ENCODE peak calls at places on chromosomes 1 and 21, in eight cellular contexts. Q, B, F, E, Z, Y, I and V are unnamed samples.

GRCh38 chr1:31244326-31244725 is 4.6 kb upstream of the NKAIN1 start:
- DNase-seq in I (no peak), Y (no peak), B (no peak), F (no peak), Z (no peak), Q (no peak), E (no peak), V (no peak)

GRCh38 chr1:90509225-90510048 is 207.7 kb downstream of the BARHL2 start:
- DNase-seq in E (no peak), B (no peak), F (no peak), Q (no peak), Z (no peak), I (no peak), Y (no peak), V (no peak)

GRCh38 chr1:43867946-43868740 is 65.5 kb upstream of the ARTN start:
- DNase-seq in I (peak), Q (no peak), Z (no peak), E (no peak), F (no peak), B (no peak), Y (no peak), V (no peak)

GRCh38 chr1:3623441-3624150 is 1.2 kb upstream of the TPRG1L start:
- DNase-seq in Z (no peak), Q (no peak), B (no peak), I (no peak), E (no peak), F (no peak), Y (no peak), V (peak)

GRCh38 chr1:203426349-203426748 is 49.3 kb upstream of the PRELP start:
- DNase-seq in Z (no peak), F (no peak), Y (no peak), B (no peak), E (no peak), I (no peak), Q (no peak), V (no peak)

GRCh38 chr1:192270398-192270797 is 46.4 kb upstream of the RGS21 start:
- DNase-seq in Q (no peak), F (no peak), Z (no peak), Y (no peak), E (no peak), B (no peak), I (peak), V (no peak)

GRCh38 chr1:161739865-161740566 is 9.6 kb upstream of the DUSP12 start:
- DNase-seq in Y (no peak), Z (no peak), F (no peak), B (no peak), I (no peak), E (peak), Q (peak), V (no peak)

GRCh38 chr1:246182149-246182851 is 324.8 kb downstream of the SMYD3 start:
- DNase-seq in I (no peak), E (no peak), Z (no peak), Y (no peak), B (no peak), F (no peak), Q (no peak), V (no peak)

GRCh38 chr1:71834570-71835441 is 447.5 kb downstream of the NEGR1 start:
- DNase-seq in Q (no peak), B (peak), F (no peak), E (no peak), Y (no peak), I (no peak), Z (no peak), V (no peak)

GRCh38 chr1:198212675-198213074 is 55.9 kb downstream of the NEK7 start:
- DNase-seq in Q (no peak), B (no peak), Y (peak), Z (no peak), E (no peak), I (peak), F (no peak), V (no peak)

GRCh38 chr21:43659136-43660000 is at the start of the genes HSF2BP and RRP1B:
- DNase-seq in Y (no peak), B (peak), E (peak), I (peak), Z (peak), Q (peak), F (peak), V (peak)

GRCh38 chr1:224700915-224701531 is 84.9 kb downstream of the CNIH3 start:
- DNase-seq in Z (no peak), E (peak), Q (no peak), I (peak), B (no peak), F (no peak), Y (no peak), V (no peak)

GRCh38 chr1:35274197-35274596 is 5.7 kb downstream of the ZMYM4 start:
- DNase-seq in Y (no peak), E (no peak), F (no peak), I (no peak), Z (no peak), B (no peak), Q (no peak), V (no peak)

GRCh38 chr1:109229531-109230127 is 15.9 kb downstream of the SARS1 start:
- DNase-seq in E (no peak), B (no peak), Q (no peak), F (no peak), Z (no peak), I (no peak), Y (no peak), V (no peak)

GRCh38 chr1:153968000-153968363 is 280 bp downstream of the CREB3L4 start:
- DNase-seq in Q (peak), Z (peak), B (peak), F (no peak), E (no peak), Y (no peak), I (peak), V (peak)

GRCh38 chr1:175887981-175888428 is 144.6 kb upstream of the TNR start:
- DNase-seq in Y (no peak), I (peak), Z (peak), F (peak), B (peak), Q (peak), E (peak), V (no peak)

GRCh38 chr21:45970674-45971486 is 10.7 kb upstream of the COL6A1 start:
- DNase-seq in Q (no peak), Y (no peak), E (peak), Z (no peak), I (peak), F (peak), B (no peak), V (peak)

GRCh38 chr1:16075337-16076002 is 2.0 kb upstream of the FAM131C start:
- DNase-seq in Z (no peak), Q (no peak), Y (peak), I (peak), B (peak), F (peak), E (no peak), V (no peak)

GRCh38 chr1:32904797-32905196 is 3.6 kb upstream of the TMEM54 start:
- DNase-seq in B (no peak), I (no peak), Z (no peak), F (no peak), E (no peak), Q (no peak), Y (no peak), V (no peak)

GRCh38 chr1:22952694-22953391 is 19.8 kb downstream of the LACTBL1 start:
- DNase-seq in Q (no peak), I (no peak), Y (no peak), Z (no peak), F (no peak), E (no peak), B (no peak), V (peak)

GRCh38 chr21:46436586-46436985 is 22.1 kb upstream of the DIP2A start:
- DNase-seq in Z (no peak), I (no peak), Q (peak), B (no peak), F (no peak), Y (no peak), E (no peak), V (no peak)

GRCh38 chr21:44566403-44566802 is 7.1 kb upstream of the KRTAP10-4 start:
- DNase-seq in B (no peak), Q (no peak), Y (no peak), E (no peak), F (no peak), I (no peak), Z (no peak), V (no peak)

GRCh38 chr1:229596961-229597699 is 28.8 kb downstream of the TAF5L start:
- DNase-seq in Y (no peak), B (no peak), Z (no peak), I (no peak), E (no peak), F (peak), Q (no peak), V (no peak)

GRCh38 chr1:32447469-32448185 is 17.2 kb upstream of the ZBTB8B start:
- DNase-seq in B (no peak), E (no peak), Z (no peak), F (no peak), Y (peak), Q (no peak), I (peak), V (no peak)

GRCh38 chr1:38858833-38859560 is 575 bp downstream of the RRAGC start:
- DNase-seq in I (peak), Q (peak), Y (no peak), Z (peak), B (peak), F (peak), E (peak), V (peak)

GRCh38 chr21:37655601-37656300 is 260.5 kb downstream of the KCNJ6 start:
- DNase-seq in E (no peak), F (no peak), Y (no peak), Q (no peak), Z (no peak), I (no peak), B (no peak), V (no peak)

GRCh38 chr1:41662061-41662655 is 177.7 kb upstream of the EDN2 start:
- DNase-seq in Q (peak), F (peak), Z (peak), B (peak), E (no peak), I (peak), Y (peak), V (peak)

GRCh38 chr1:17108786-17109185 is 10.5 kb downstream of the PADI2 start:
- DNase-seq in B (no peak), I (no peak), E (no peak), F (no peak), Y (no peak), Q (no peak), Z (no peak), V (no peak)
- H3K27ac ChIP-seq in B (no peak), I (no peak), E (no peak), F (no peak), Y (no peak), Q (no peak), Z (no peak), V (no peak)

GRCh38 chr1:10065760-10066159 is 33.0 kb downstream of the UBE4B start:
- DNase-seq in B (no peak), F (no peak), I (no peak), Y (no peak), E (no peak), Q (no peak), Z (no peak), V (no peak)
- H3K4me3 ChIP-seq in B (no peak), F (no peak), I (no peak), Y (no peak), E (no peak), Q (no peak), Z (no peak), V (no peak)

GRCh38 chr1:26692793-26693490 is 2.9 kb upstream of the ARID1A start:
- DNase-seq in E (peak), Q (peak), B (peak), I (peak), F (peak), Z (peak), Y (peak), V (peak)

GRCh38 chr1:26690576-26691031 is 5.2 kb upstream of the ARID1A start:
- DNase-seq in F (no peak), I (no peak), B (no peak), Y (no peak), E (no peak), Q (no peak), Z (no peak), V (no peak)

GRCh38 chr1:26694185-26694572 is 1.6 kb upstream of the ARID1A start:
- DNase-seq in I (no peak), Y (no peak), F (no peak), Z (no peak), B (no peak), E (no peak), Q (no peak), V (no peak)

GRCh38 chr1:26693557-26694184 is 2.1 kb upstream of the ARID1A start:
- DNase-seq in I (no peak), Q (no peak), B (no peak), F (no peak), Y (no peak), Z (no peak), E (peak), V (no peak)

DNA sequence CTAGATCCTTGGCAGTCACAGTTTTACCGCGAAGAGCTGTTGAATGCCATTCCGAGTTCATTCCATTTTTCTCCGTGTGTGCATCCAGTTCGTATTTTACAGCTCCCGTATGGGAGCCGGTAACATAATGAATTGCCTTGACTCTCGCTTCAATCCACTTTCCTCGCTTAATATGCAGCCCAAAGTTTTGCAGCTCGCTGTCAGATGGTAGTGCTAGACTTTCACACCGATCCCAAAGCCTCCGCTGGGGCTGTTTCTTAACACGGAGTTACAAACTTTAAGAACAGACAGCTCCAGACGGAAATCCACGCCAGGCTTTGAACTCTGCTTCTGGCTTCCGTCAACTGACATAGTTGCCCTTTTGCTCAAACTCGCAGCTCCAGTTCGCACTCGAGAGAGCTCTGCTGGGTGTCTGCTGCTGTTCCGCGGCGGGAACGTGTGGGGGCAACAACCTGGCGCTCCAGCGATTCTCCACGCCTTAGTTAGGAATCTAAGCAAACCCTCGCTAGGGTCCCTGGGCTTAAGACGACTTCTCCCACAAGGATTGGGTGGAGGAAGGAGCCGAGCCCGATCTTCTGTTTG is 3.5 kb upstream of the ARID1A start:
- DNase-seq in Z (peak), I (peak), B (peak), Q (peak), Y (peak), F (peak), E (peak), V (peak)
- TF ChIP-seq CTCF in Z (no peak), I (peak), B (no peak), Q (peak), Y (peak), F (no peak), E (peak), V (no peak)

GRCh38 chr1:244989813-244990212 is 125.5 kb upstream of the HNRNPU start:
- DNase-seq in I (peak), Z (no peak), F (no peak), Q (no peak), B (no peak), Y (no peak), E (no peak), V (no peak)
- H3K27ac ChIP-seq in I (peak), Z (no peak), F (no peak), Q (no peak), B (no peak), Y (no peak), E (no peak), V (no peak)

GRCh38 chr1:144551107-144551542 is 41.6 kb upstream of the PPIAL4F start:
- DNase-seq in F (no peak), Q (no peak), E (no peak), I (no peak), Z (no peak), B (no peak), Y (no peak), V (peak)
- H3K4me3 ChIP-seq in F (peak), Q (peak), E (peak), I (no peak), Z (no peak), B (peak), Y (peak), V (peak)

GRCh38 chr1:85259118-85259865 is at the start of gene C1orf52:
- DNase-seq in I (peak), B (peak), F (peak), Q (peak), E (peak), Z (peak), Y (peak), V (peak)
- TF ChIP-seq CTCF in I (peak), B (peak), F (peak), Q (peak), E (peak), Z (peak), Y (peak), V (peak)

GRCh38 chr1:13952985-13953384 is 253.0 kb downstream of the PRDM2 start:
- DNase-seq in F (no peak), Y (no peak), I (no peak), E (no peak), B (no peak), Z (no peak), Q (no peak), V (no peak)
- H3K27ac ChIP-seq in F (no peak), Y (no peak), I (no peak), E (no peak), B (no peak), Z (no peak), Q (no peak), V (no peak)

DNA sequence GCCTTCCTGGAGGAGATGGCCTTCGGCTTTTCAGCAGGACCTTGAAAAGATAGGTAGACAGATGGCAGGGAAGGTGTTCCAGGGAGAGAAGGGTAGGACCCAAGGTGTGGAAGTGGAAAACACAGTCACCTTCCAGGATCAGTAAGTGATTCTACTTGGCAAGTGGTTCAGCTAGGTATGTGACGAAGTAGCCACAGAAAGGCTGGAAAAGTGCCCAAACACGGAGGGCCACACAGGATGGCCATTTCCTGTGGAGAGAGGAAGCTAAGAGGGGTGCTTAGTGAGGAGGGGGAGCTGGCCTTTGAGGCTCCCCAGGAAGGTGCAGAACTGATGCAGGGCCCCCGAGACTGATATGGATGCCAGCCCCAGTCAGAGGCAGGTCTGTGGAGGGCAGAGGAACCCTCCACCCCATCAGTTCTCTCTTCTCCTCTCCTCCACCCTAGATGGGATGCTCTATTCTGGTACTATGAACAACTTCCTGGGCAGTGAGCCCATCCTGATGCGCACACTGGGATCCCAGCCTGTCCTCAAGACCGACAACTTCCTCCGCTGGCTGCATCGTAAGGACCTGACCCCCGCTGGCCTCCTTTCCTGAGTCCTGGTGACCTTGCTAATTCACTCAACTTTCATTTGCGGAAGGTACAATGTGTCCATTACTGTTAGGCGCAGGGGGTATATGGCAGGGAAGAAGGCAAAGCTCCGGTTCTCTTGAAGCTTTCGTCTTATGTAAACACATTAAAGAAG is 6.8 kb downstream of the SEMA4A start:
- DNase-seq in Y (no peak), E (no peak), Z (no peak), I (no peak), F (peak), B (no peak), Q (no peak), V (no peak)
- H3K4me3 ChIP-seq in Y (no peak), E (no peak), Z (no peak), I (no peak), F (peak), B (peak), Q (peak), V (no peak)

GRCh38 chr1:34129630-34130029 is 35.4 kb downstream of the CSMD2 start:
- DNase-seq in F (no peak), Y (no peak), Q (no peak), E (no peak), B (no peak), Z (no peak), I (no peak), V (no peak)

GRCh38 chr1:34127006-34128000 is 37.7 kb downstream of the CSMD2 start:
- DNase-seq in F (no peak), Q (no peak), I (no peak), E (no peak), Z (no peak), B (no peak), Y (no peak), V (no peak)

GRCh38 chr1:34128186-34128889 is 36.7 kb downstream of the CSMD2 start:
- DNase-seq in F (no peak), Q (no peak), B (no peak), Y (no peak), E (no peak), Z (no peak), I (no peak), V (no peak)

GRCh38 chr1:34125721-34126380 is 39.2 kb downstream of the CSMD2 start:
- DNase-seq in Q (no peak), Y (no peak), Z (no peak), I (no peak), E (no peak), B (no peak), F (no peak), V (no peak)

GRCh38 chr1:34126486-34126885 is 38.5 kb downstream of the CSMD2 start:
- DNase-seq in Y (no peak), Z (no peak), E (no peak), F (no peak), I (no peak), Q (no peak), B (no peak), V (no peak)
- TF ChIP-seq CTCF in Y (no peak), Z (no peak), E (no peak), F (no peak), I (no peak), Q (no peak), B (no peak), V (no peak)

GRCh38 chr21:32414579-32415358 is 2.3 kb downstream of the EVA1C start:
- DNase-seq in Z (no peak), I (peak), Y (no peak), E (no peak), F (no peak), Q (no peak), B (no peak), V (no peak)

GRCh38 chr21:32411366-32412161 is 942 bp upstream of the EVA1C start:
- DNase-seq in F (peak), Y (no peak), Q (peak), B (peak), Z (peak), I (peak), E (no peak), V (peak)

GRCh38 chr21:32412162-32412997 is at the start of gene EVA1C:
- DNase-seq in Z (peak), Y (no peak), I (peak), F (peak), B (peak), Q (peak), E (no peak), V (peak)

GRCh38 chr21:32413697-32414578 is 1.4 kb downstream of the EVA1C start:
- DNase-seq in B (no peak), F (no peak), E (no peak), I (peak), Y (no peak), Z (peak), Q (peak), V (no peak)

DNA sequence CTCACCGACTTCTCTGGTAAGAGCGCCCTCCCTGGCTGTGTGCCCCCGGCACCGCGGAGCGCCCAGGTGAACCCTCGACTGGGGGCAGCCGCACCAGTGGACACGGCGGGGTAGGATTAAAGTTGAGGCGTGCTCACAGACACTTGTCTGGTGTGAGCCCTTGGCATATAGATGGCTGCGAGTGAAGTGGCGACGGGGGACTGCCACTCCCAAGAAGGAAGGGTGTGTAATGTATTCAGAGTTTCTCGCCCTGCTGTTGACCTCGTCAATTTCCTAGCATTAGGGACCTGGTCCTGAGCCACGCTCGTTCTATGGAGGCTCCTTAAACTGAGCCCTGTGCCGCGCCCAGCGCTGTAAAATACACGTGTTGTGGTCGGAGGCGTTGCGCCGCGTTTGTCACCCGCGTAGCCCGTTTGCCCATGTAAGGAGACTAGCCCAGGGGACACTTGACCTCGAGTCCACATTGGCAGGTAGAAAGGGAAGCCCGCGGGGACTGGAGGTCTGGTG is 545 bp downstream of the EVA1C start:
- DNase-seq in I (peak), Y (no peak), Z (peak), E (no peak), F (peak), Q (peak), B (peak), V (peak)
- H3K27ac ChIP-seq in I (peak), Y (no peak), Z (peak), E (no peak), F (peak), Q (peak), B (peak), V (peak)